ENCODE peak calls at places on chromosomes 2 and 18, in eight cellular contexts. One of them, this sample, is unnamed. For H3K9me3, the result is how much of the 10 kb centered on the place peaks cover.

GRCh38 chr2:67895171-67895941 is 167.4 kb downstream of the C1D start:
- DNase-seq in endothelial cell of umbilical vein: peak
- DNase-seq in fibroblast of lung: no peak
- DNase-seq in GM23248: no peak
- DNase-seq in IMR-90: no peak
- DNase-seq in neuronal stem cell: no peak
- DNase-seq in astrocyte: no peak
- DNase-seq in HCT116: no peak
- DNase-seq in this sample: peak

GRCh38 chr2:189131986-189132385 is 47.6 kb downstream of the COL5A2 start:
- DNase-seq in endothelial cell of umbilical vein: no peak
- DNase-seq in fibroblast of lung: peak
- DNase-seq in GM23248: no peak
- DNase-seq in IMR-90: no peak
- DNase-seq in neuronal stem cell: no peak
- DNase-seq in astrocyte: peak
- DNase-seq in HCT116: no peak
- DNase-seq in this sample: no peak

GRCh38 chr2:121228521-121228920 is 56.5 kb downstream of the TFCP2L1 start:
- DNase-seq in endothelial cell of umbilical vein: no peak
- DNase-seq in fibroblast of lung: no peak
- DNase-seq in GM23248: no peak
- DNase-seq in IMR-90: no peak
- DNase-seq in neuronal stem cell: no peak
- DNase-seq in astrocyte: no peak
- DNase-seq in HCT116: no peak
- DNase-seq in this sample: no peak

GRCh38 chr2:37378411-37378810 is 34.0 kb downstream of the QPCT start:
- DNase-seq in endothelial cell of umbilical vein: no peak
- DNase-seq in fibroblast of lung: peak
- DNase-seq in GM23248: peak
- DNase-seq in IMR-90: peak
- DNase-seq in neuronal stem cell: no peak
- DNase-seq in astrocyte: peak
- DNase-seq in HCT116: peak
- DNase-seq in this sample: peak

GRCh38 chr18:69658137-69658536 is 257.4 kb downstream of the DOK6 start:
- DNase-seq in endothelial cell of umbilical vein: no peak
- DNase-seq in fibroblast of lung: no peak
- DNase-seq in GM23248: peak
- DNase-seq in IMR-90: peak
- DNase-seq in neuronal stem cell: no peak
- DNase-seq in astrocyte: no peak
- DNase-seq in HCT116: no peak
- DNase-seq in this sample: no peak

GRCh38 chr2:26847663-26848335 is at the start of gene DPYSL5:
- DNase-seq in endothelial cell of umbilical vein: no peak
- DNase-seq in fibroblast of lung: no peak
- DNase-seq in GM23248: no peak
- DNase-seq in IMR-90: no peak
- DNase-seq in neuronal stem cell: peak
- DNase-seq in astrocyte: no peak
- DNase-seq in HCT116: peak
- DNase-seq in this sample: no peak

GRCh38 chr2:231617059-231617926 is 24.6 kb downstream of the TEX44 start:
- DNase-seq in endothelial cell of umbilical vein: no peak
- DNase-seq in fibroblast of lung: peak
- DNase-seq in GM23248: no peak
- DNase-seq in IMR-90: peak
- DNase-seq in neuronal stem cell: no peak
- DNase-seq in astrocyte: no peak
- DNase-seq in HCT116: no peak
- DNase-seq in this sample: peak

GRCh38 chr2:101406867-101407266 is 19.6 kb upstream of the CREG2 start:
- DNase-seq in endothelial cell of umbilical vein: no peak
- DNase-seq in fibroblast of lung: peak
- DNase-seq in GM23248: peak
- DNase-seq in IMR-90: peak
- DNase-seq in neuronal stem cell: no peak
- DNase-seq in astrocyte: peak
- DNase-seq in HCT116: no peak
- DNase-seq in this sample: peak

GRCh38 chr2:231670892-231671616 is 37.3 kb upstream of the PTMA start:
- DNase-seq in endothelial cell of umbilical vein: peak
- DNase-seq in fibroblast of lung: no peak
- DNase-seq in GM23248: peak
- DNase-seq in IMR-90: no peak
- DNase-seq in neuronal stem cell: no peak
- DNase-seq in astrocyte: no peak
- DNase-seq in HCT116: no peak
- DNase-seq in this sample: peak

GRCh38 chr2:27003003-27003402 is 29.8 kb upstream of the TMEM214 start:
- DNase-seq in endothelial cell of umbilical vein: no peak
- DNase-seq in fibroblast of lung: peak
- DNase-seq in GM23248: peak
- DNase-seq in IMR-90: peak
- DNase-seq in neuronal stem cell: no peak
- DNase-seq in astrocyte: peak
- DNase-seq in HCT116: no peak
- DNase-seq in this sample: no peak

GRCh38 chr18:39661856-39662366 is 2096.3 kb upstream of the CELF4 start:
- DNase-seq in endothelial cell of umbilical vein: no peak
- DNase-seq in fibroblast of lung: no peak
- DNase-seq in GM23248: no peak
- DNase-seq in IMR-90: no peak
- DNase-seq in neuronal stem cell: no peak
- DNase-seq in astrocyte: no peak
- DNase-seq in HCT116: no peak
- DNase-seq in this sample: no peak

GRCh38 chr2:660477-661214 is 16.6 kb downstream of the TMEM18 start:
- DNase-seq in endothelial cell of umbilical vein: no peak
- DNase-seq in fibroblast of lung: no peak
- DNase-seq in GM23248: no peak
- DNase-seq in IMR-90: no peak
- DNase-seq in neuronal stem cell: no peak
- DNase-seq in astrocyte: no peak
- DNase-seq in HCT116: no peak
- DNase-seq in this sample: no peak

GRCh38 chr2:199985625-199986207 is 30.3 kb downstream of the MAIP1 start:
- DNase-seq in endothelial cell of umbilical vein: peak
- DNase-seq in fibroblast of lung: peak
- DNase-seq in GM23248: peak
- DNase-seq in IMR-90: peak
- DNase-seq in neuronal stem cell: peak
- DNase-seq in astrocyte: peak
- DNase-seq in HCT116: peak
- DNase-seq in this sample: peak

GRCh38 chr2:1446281-1446680 is 33.0 kb downstream of the TPO start:
- DNase-seq in endothelial cell of umbilical vein: no peak
- DNase-seq in fibroblast of lung: no peak
- DNase-seq in GM23248: no peak
- DNase-seq in IMR-90: no peak
- DNase-seq in neuronal stem cell: no peak
- DNase-seq in astrocyte: no peak
- DNase-seq in HCT116: no peak
- DNase-seq in this sample: no peak

GRCh38 chr18:44651453-44651852 is 29.2 kb upstream of the SETBP1 start:
- DNase-seq in endothelial cell of umbilical vein: peak
- DNase-seq in fibroblast of lung: peak
- DNase-seq in GM23248: peak
- DNase-seq in IMR-90: peak
- DNase-seq in neuronal stem cell: no peak
- DNase-seq in astrocyte: peak
- DNase-seq in HCT116: no peak
- DNase-seq in this sample: peak

GRCh38 chr2:178529194-178529593 is 48.9 kb downstream of the PLEKHA3 start:
- DNase-seq in endothelial cell of umbilical vein: no peak
- DNase-seq in fibroblast of lung: no peak
- DNase-seq in GM23248: peak
- DNase-seq in IMR-90: no peak
- DNase-seq in neuronal stem cell: no peak
- DNase-seq in astrocyte: no peak
- DNase-seq in HCT116: no peak
- DNase-seq in this sample: no peak

GRCh38 chr18:50697509-50697908 is 122.3 kb downstream of the MRO start:
- DNase-seq in endothelial cell of umbilical vein: no peak
- DNase-seq in fibroblast of lung: no peak
- DNase-seq in GM23248: no peak
- DNase-seq in IMR-90: no peak
- DNase-seq in neuronal stem cell: no peak
- DNase-seq in astrocyte: no peak
- DNase-seq in HCT116: no peak
- DNase-seq in this sample: no peak

GRCh38 chr18:40326987-40327386 is 1628.0 kb upstream of the PIK3C3 start:
- DNase-seq in endothelial cell of umbilical vein: no peak
- DNase-seq in fibroblast of lung: no peak
- DNase-seq in GM23248: no peak
- DNase-seq in IMR-90: no peak
- DNase-seq in neuronal stem cell: peak
- DNase-seq in astrocyte: no peak
- DNase-seq in HCT116: no peak
- DNase-seq in this sample: no peak

GRCh38 chr2:70958759-70959158 is 19.7 kb upstream of the ANKRD53 start:
- DNase-seq in endothelial cell of umbilical vein: no peak
- DNase-seq in fibroblast of lung: no peak
- DNase-seq in GM23248: no peak
- DNase-seq in IMR-90: no peak
- DNase-seq in neuronal stem cell: no peak
- DNase-seq in astrocyte: no peak
- DNase-seq in HCT116: no peak
- DNase-seq in this sample: no peak

GRCh38 chr2:98539056-98539735 is 69.1 kb downstream of the COA5 start:
- DNase-seq in endothelial cell of umbilical vein: no peak
- DNase-seq in fibroblast of lung: no peak
- DNase-seq in GM23248: no peak
- DNase-seq in IMR-90: no peak
- DNase-seq in neuronal stem cell: no peak
- DNase-seq in astrocyte: no peak
- DNase-seq in HCT116: no peak
- DNase-seq in this sample: no peak

GRCh38 chr2:196681510-196681909 is 42.0 kb downstream of the CCDC150 start:
- DNase-seq in endothelial cell of umbilical vein: no peak
- DNase-seq in fibroblast of lung: no peak
- DNase-seq in GM23248: no peak
- DNase-seq in IMR-90: no peak
- DNase-seq in neuronal stem cell: no peak
- DNase-seq in astrocyte: no peak
- DNase-seq in HCT116: no peak
- DNase-seq in this sample: no peak

GRCh38 chr2:196685792-196686191 is 46.3 kb downstream of the CCDC150 start:
- DNase-seq in endothelial cell of umbilical vein: no peak
- DNase-seq in fibroblast of lung: no peak
- DNase-seq in GM23248: no peak
- DNase-seq in IMR-90: no peak
- DNase-seq in neuronal stem cell: no peak
- DNase-seq in astrocyte: no peak
- DNase-seq in HCT116: no peak
- DNase-seq in this sample: no peak
- H3K4me3 ChIP-seq in endothelial cell of umbilical vein: no peak
- H3K4me3 ChIP-seq in fibroblast of lung: no peak
- H3K4me3 ChIP-seq in GM23248: no peak
- H3K4me3 ChIP-seq in IMR-90: no peak
- H3K4me3 ChIP-seq in neuronal stem cell: no peak
- H3K4me3 ChIP-seq in astrocyte: no peak
- H3K4me3 ChIP-seq in HCT116: no peak
- H3K4me3 ChIP-seq in this sample: no peak

GRCh38 chr2:218262631-218263586 is 2.1 kb downstream of the GPBAR1 start:
- DNase-seq in endothelial cell of umbilical vein: no peak
- DNase-seq in fibroblast of lung: no peak
- DNase-seq in GM23248: no peak
- DNase-seq in IMR-90: no peak
- DNase-seq in neuronal stem cell: no peak
- DNase-seq in astrocyte: no peak
- DNase-seq in HCT116: no peak
- DNase-seq in this sample: no peak

GRCh38 chr2:218261424-218262273 is 834 bp downstream of the GPBAR1 start:
- DNase-seq in endothelial cell of umbilical vein: no peak
- DNase-seq in fibroblast of lung: no peak
- DNase-seq in GM23248: no peak
- DNase-seq in IMR-90: no peak
- DNase-seq in neuronal stem cell: no peak
- DNase-seq in astrocyte: no peak
- DNase-seq in HCT116: no peak
- DNase-seq in this sample: no peak

GRCh38 chr2:218259099-218259921 is 1.5 kb upstream of the GPBAR1 start:
- DNase-seq in endothelial cell of umbilical vein: peak
- DNase-seq in fibroblast of lung: peak
- DNase-seq in GM23248: peak
- DNase-seq in IMR-90: peak
- DNase-seq in neuronal stem cell: no peak
- DNase-seq in astrocyte: peak
- DNase-seq in HCT116: no peak
- DNase-seq in this sample: no peak

GRCh38 chr2:218260166-218260565 is 649 bp upstream of the GPBAR1 start:
- DNase-seq in endothelial cell of umbilical vein: no peak
- DNase-seq in fibroblast of lung: no peak
- DNase-seq in GM23248: no peak
- DNase-seq in IMR-90: no peak
- DNase-seq in neuronal stem cell: no peak
- DNase-seq in astrocyte: no peak
- DNase-seq in HCT116: no peak
- DNase-seq in this sample: no peak

GRCh38 chr2:218260742-218261423 is at the start of gene GPBAR1:
- DNase-seq in endothelial cell of umbilical vein: no peak
- DNase-seq in fibroblast of lung: no peak
- DNase-seq in GM23248: peak
- DNase-seq in IMR-90: no peak
- DNase-seq in neuronal stem cell: no peak
- DNase-seq in astrocyte: no peak
- DNase-seq in HCT116: no peak
- DNase-seq in this sample: no peak
- H2AFZ ChIP-seq in endothelial cell of umbilical vein: no peak
- H2AFZ ChIP-seq in fibroblast of lung: no peak
- H2AFZ ChIP-seq in GM23248: no peak
- H2AFZ ChIP-seq in IMR-90: no peak
- H2AFZ ChIP-seq in neuronal stem cell: peak
- H2AFZ ChIP-seq in astrocyte: no peak
- H2AFZ ChIP-seq in HCT116: no peak
- H2AFZ ChIP-seq in this sample: no peak

DNA sequence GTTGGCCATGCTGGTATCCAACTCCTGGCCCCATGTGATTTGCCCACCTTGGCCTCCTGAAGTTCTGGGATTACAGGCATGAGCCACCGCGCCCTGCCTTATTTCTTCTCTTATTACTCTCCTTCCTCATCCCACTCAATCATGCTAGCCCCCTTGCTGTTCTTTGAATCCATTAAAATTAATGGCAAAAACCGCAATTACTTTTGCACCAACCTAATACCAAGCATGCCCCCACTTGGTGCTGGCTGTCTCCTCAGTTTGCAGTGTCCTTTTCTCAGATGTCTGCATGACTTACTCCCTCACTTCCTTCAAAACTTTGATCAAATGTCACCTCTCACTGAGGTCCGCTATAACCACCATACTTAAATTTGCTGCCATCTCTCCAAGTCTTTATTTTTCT is 34.6 kb downstream of the DYTN start:
- DNase-seq in endothelial cell of umbilical vein: no peak
- DNase-seq in fibroblast of lung: no peak
- DNase-seq in GM23248: no peak
- DNase-seq in IMR-90: no peak
- DNase-seq in neuronal stem cell: no peak
- DNase-seq in astrocyte: no peak
- DNase-seq in HCT116: no peak
- DNase-seq in this sample: no peak
- H3K9me3 ChIP-seq in endothelial cell of umbilical vein: under half
- H3K9me3 ChIP-seq in fibroblast of lung: under half
- H3K9me3 ChIP-seq in GM23248: under half
- H3K9me3 ChIP-seq in IMR-90: under half
- H3K9me3 ChIP-seq in neuronal stem cell: under half
- H3K9me3 ChIP-seq in astrocyte: under half
- H3K9me3 ChIP-seq in HCT116: under half
- H3K9me3 ChIP-seq in this sample: under half

GRCh38 chr18:77133920-77134496 is 1.4 kb upstream of the MBP start:
- DNase-seq in endothelial cell of umbilical vein: no peak
- DNase-seq in fibroblast of lung: no peak
- DNase-seq in GM23248: peak
- DNase-seq in IMR-90: no peak
- DNase-seq in neuronal stem cell: no peak
- DNase-seq in astrocyte: no peak
- DNase-seq in HCT116: no peak
- DNase-seq in this sample: no peak
- H3K4me3 ChIP-seq in endothelial cell of umbilical vein: no peak
- H3K4me3 ChIP-seq in fibroblast of lung: no peak
- H3K4me3 ChIP-seq in GM23248: no peak
- H3K4me3 ChIP-seq in IMR-90: no peak
- H3K4me3 ChIP-seq in neuronal stem cell: no peak
- H3K4me3 ChIP-seq in astrocyte: no peak
- H3K4me3 ChIP-seq in HCT116: no peak
- H3K4me3 ChIP-seq in this sample: no peak